ENCODE peak calls at places on chromosome 20, in five cellular contexts. One of them, this sample, is unnamed.

GRCh38 chr20:9427430-9427829 is 87.0 kb upstream of the LAMP5 start:
- DNase-seq in GM13976: no peak
- DNase-seq in cardiac fibroblast: no peak
- DNase-seq in neural progenitor cell: no peak
- DNase-seq in adrenal gland: no peak
- DNase-seq in this sample: no peak

GRCh38 chr20:8829232-8829631 is 239.7 kb upstream of the PLCB4 start:
- DNase-seq in GM13976: no peak
- DNase-seq in cardiac fibroblast: no peak
- DNase-seq in neural progenitor cell: no peak
- DNase-seq in adrenal gland: no peak
- DNase-seq in this sample: no peak

GRCh38 chr20:4161447-4162251 is 146.3 kb upstream of the RNF24 start:
- DNase-seq in GM13976: no peak
- DNase-seq in cardiac fibroblast: no peak
- DNase-seq in neural progenitor cell: no peak
- DNase-seq in adrenal gland: no peak
- DNase-seq in this sample: no peak

GRCh38 chr20:46083101-46083500 is 6.7 kb downstream of the NCOA5 start:
- DNase-seq in GM13976: no peak
- DNase-seq in cardiac fibroblast: no peak
- DNase-seq in neural progenitor cell: no peak
- DNase-seq in adrenal gland: no peak
- DNase-seq in this sample: no peak

GRCh38 chr20:53736757-53737403 is 143.2 kb upstream of the ZNF217 start:
- DNase-seq in GM13976: peak; percentile 50
- DNase-seq in cardiac fibroblast: peak; percentile 77
- DNase-seq in neural progenitor cell: no peak
- DNase-seq in adrenal gland: no peak
- DNase-seq in this sample: peak; percentile 43

GRCh38 chr20:50727792-50728485 is 3.4 kb upstream of the PARD6B start:
- DNase-seq in GM13976: no peak
- DNase-seq in cardiac fibroblast: no peak
- DNase-seq in neural progenitor cell: no peak
- DNase-seq in adrenal gland: no peak
- DNase-seq in this sample: no peak

GRCh38 chr20:23419995-23420901 is 1.0 kb downstream of the NAPB start:
- DNase-seq in GM13976: peak; percentile 63
- DNase-seq in cardiac fibroblast: peak; percentile 80
- DNase-seq in neural progenitor cell: peak; percentile 40
- DNase-seq in adrenal gland: peak; percentile 51
- DNase-seq in this sample: peak; percentile 60

GRCh38 chr20:57698191-57698866 is 11.5 kb downstream of the PMEPA1 start:
- DNase-seq in GM13976: no peak
- DNase-seq in cardiac fibroblast: peak; percentile 97
- DNase-seq in neural progenitor cell: no peak
- DNase-seq in adrenal gland: peak; percentile 81
- DNase-seq in this sample: no peak

GRCh38 chr20:51284161-51284560 is 258.4 kb downstream of the NFATC2 start:
- DNase-seq in GM13976: no peak
- DNase-seq in cardiac fibroblast: peak; percentile 43
- DNase-seq in neural progenitor cell: no peak
- DNase-seq in adrenal gland: no peak
- DNase-seq in this sample: no peak

GRCh38 chr20:35167787-35168186 is 4.1 kb upstream of the PROCR start:
- DNase-seq in GM13976: no peak
- DNase-seq in cardiac fibroblast: no peak
- DNase-seq in neural progenitor cell: no peak
- DNase-seq in adrenal gland: no peak
- DNase-seq in this sample: no peak

GRCh38 chr20:22387452-22387851 is 196.9 kb downstream of the FOXA2 start:
- DNase-seq in GM13976: no peak
- DNase-seq in cardiac fibroblast: no peak
- DNase-seq in neural progenitor cell: no peak
- DNase-seq in adrenal gland: no peak
- DNase-seq in this sample: no peak

GRCh38 chr20:45781391-45781931 is 10.2 kb downstream of the WFDC3 start:
- DNase-seq in GM13976: no peak
- DNase-seq in cardiac fibroblast: peak; percentile 90
- DNase-seq in neural progenitor cell: no peak
- DNase-seq in adrenal gland: no peak
- DNase-seq in this sample: no peak

GRCh38 chr20:13037727-13038126 is 29.0 kb downstream of the SPTLC3 start:
- DNase-seq in GM13976: no peak
- DNase-seq in cardiac fibroblast: peak; percentile 33
- DNase-seq in neural progenitor cell: no peak
- DNase-seq in adrenal gland: no peak
- DNase-seq in this sample: no peak

GRCh38 chr20:12207875-12208274 is 290.2 kb downstream of the BTBD3 start:
- DNase-seq in GM13976: no peak
- DNase-seq in cardiac fibroblast: peak; percentile 65
- DNase-seq in neural progenitor cell: peak; percentile 75
- DNase-seq in adrenal gland: peak; percentile 14
- DNase-seq in this sample: no peak

GRCh38 chr20:9110365-9110764 is 41.5 kb downstream of the PLCB4 start:
- DNase-seq in GM13976: no peak
- DNase-seq in cardiac fibroblast: no peak
- DNase-seq in neural progenitor cell: no peak
- DNase-seq in adrenal gland: no peak
- DNase-seq in this sample: no peak

GRCh38 chr20:7851031-7851490 is 89.2 kb downstream of the HAO1 start:
- DNase-seq in GM13976: no peak
- DNase-seq in cardiac fibroblast: peak; percentile 40
- DNase-seq in neural progenitor cell: no peak
- DNase-seq in adrenal gland: no peak
- DNase-seq in this sample: no peak

GRCh38 chr20:38445402-38445801 is 10.3 kb upstream of the SNHG17 start:
- DNase-seq in GM13976: no peak
- DNase-seq in cardiac fibroblast: no peak
- DNase-seq in neural progenitor cell: no peak
- DNase-seq in adrenal gland: no peak
- DNase-seq in this sample: no peak

GRCh38 chr20:22732751-22733150 is 148.4 kb upstream of the FOXA2 start:
- DNase-seq in GM13976: no peak
- DNase-seq in cardiac fibroblast: no peak
- DNase-seq in neural progenitor cell: no peak
- DNase-seq in adrenal gland: no peak
- DNase-seq in this sample: no peak

GRCh38 chr20:41172296-41173140 is 35.2 kb downstream of the PLCG1 start:
- DNase-seq in GM13976: no peak
- DNase-seq in cardiac fibroblast: peak; percentile 25
- DNase-seq in neural progenitor cell: no peak
- DNase-seq in adrenal gland: peak; percentile 36
- DNase-seq in this sample: no peak

GRCh38 chr20:4090756-4091331 is 75.5 kb upstream of the RNF24 start:
- DNase-seq in GM13976: no peak
- DNase-seq in cardiac fibroblast: peak; percentile 93
- DNase-seq in neural progenitor cell: no peak
- DNase-seq in adrenal gland: peak; percentile 59
- DNase-seq in this sample: no peak

GRCh38 chr20:37562695-37563480 is 35.2 kb upstream of the BLCAP start:
- DNase-seq in GM13976: no peak
- DNase-seq in cardiac fibroblast: no peak
- DNase-seq in neural progenitor cell: no peak
- DNase-seq in adrenal gland: no peak
- DNase-seq in this sample: no peak

GRCh38 chr20:23166563-23166962 is 80.4 kb upstream of the CD93 start:
- DNase-seq in GM13976: no peak
- DNase-seq in cardiac fibroblast: no peak
- DNase-seq in neural progenitor cell: no peak
- DNase-seq in adrenal gland: no peak
- DNase-seq in this sample: no peak

GRCh38 chr20:4070323-4071176 is 55.2 kb upstream of the RNF24 start:
- DNase-seq in GM13976: no peak
- DNase-seq in cardiac fibroblast: no peak
- DNase-seq in neural progenitor cell: no peak
- DNase-seq in adrenal gland: no peak
- DNase-seq in this sample: no peak

GRCh38 chr20:31669876-31670275 is 32.2 kb downstream of the COX4I2 start:
- DNase-seq in GM13976: no peak
- DNase-seq in cardiac fibroblast: no peak
- DNase-seq in neural progenitor cell: peak; percentile 36
- DNase-seq in adrenal gland: no peak
- DNase-seq in this sample: no peak

GRCh38 chr20:50330504-50331313 is 140.1 kb downstream of the CEBPB start:
- DNase-seq in GM13976: no peak
- DNase-seq in cardiac fibroblast: no peak
- DNase-seq in neural progenitor cell: peak; percentile 60
- DNase-seq in adrenal gland: peak; percentile 26
- DNase-seq in this sample: no peak

GRCh38 chr20:9699181-9699580 is 139.7 kb downstream of the PAK5 start:
- DNase-seq in GM13976: no peak
- DNase-seq in cardiac fibroblast: no peak
- DNase-seq in neural progenitor cell: no peak
- DNase-seq in adrenal gland: no peak
- DNase-seq in this sample: no peak

GRCh38 chr20:61041481-61041880 is 210.6 kb upstream of the CDH4 start:
- DNase-seq in GM13976: no peak
- DNase-seq in cardiac fibroblast: no peak
- DNase-seq in neural progenitor cell: no peak
- DNase-seq in adrenal gland: no peak
- DNase-seq in this sample: no peak

GRCh38 chr20:52926505-52926904 is 45.7 kb upstream of the TSHZ2 start:
- DNase-seq in GM13976: no peak
- DNase-seq in cardiac fibroblast: no peak
- DNase-seq in neural progenitor cell: no peak
- DNase-seq in adrenal gland: no peak
- DNase-seq in this sample: no peak

DNA sequence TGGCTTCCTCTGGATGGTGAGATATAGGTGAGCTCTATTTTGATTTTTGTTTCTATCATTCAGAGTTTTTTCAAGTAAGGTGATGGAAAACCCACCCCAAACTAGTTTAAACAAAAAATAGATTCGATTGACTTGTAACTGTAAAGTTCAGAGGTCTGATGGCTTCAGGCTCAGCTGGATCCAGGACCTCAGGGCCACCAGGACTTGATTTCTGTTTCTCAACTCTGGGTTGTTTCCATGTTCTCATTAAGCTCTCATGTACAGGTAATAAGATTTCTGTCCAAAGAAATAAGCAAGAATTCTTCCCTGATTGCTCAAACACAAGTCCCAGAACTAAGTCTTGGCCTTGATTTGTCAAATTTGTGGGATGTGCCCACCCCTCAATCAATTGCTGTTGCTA is 67.0 kb downstream of the DLGAP4 start:
- DNase-seq in GM13976: no peak
- DNase-seq in cardiac fibroblast: no peak
- DNase-seq in neural progenitor cell: no peak
- DNase-seq in adrenal gland: no peak
- DNase-seq in this sample: no peak
- TF ChIP-seq CTCF in GM13976: no peak
- TF ChIP-seq CTCF in cardiac fibroblast: no peak
- TF ChIP-seq CTCF in neural progenitor cell: no peak
- TF ChIP-seq CTCF in adrenal gland: no peak
- TF ChIP-seq CTCF in this sample: no peak

GRCh38 chr20:2800590-2801458 is at the start of gene CPXM1:
- DNase-seq in GM13976: peak; percentile 62
- DNase-seq in cardiac fibroblast: no peak
- DNase-seq in neural progenitor cell: peak; percentile 90
- DNase-seq in adrenal gland: no peak
- DNase-seq in this sample: peak; percentile 62
- TF ChIP-seq CTCF in GM13976: no peak
- TF ChIP-seq CTCF in cardiac fibroblast: no peak
- TF ChIP-seq CTCF in neural progenitor cell: peak; percentile 31
- TF ChIP-seq CTCF in adrenal gland: no peak
- TF ChIP-seq CTCF in this sample: no peak

DNA sequence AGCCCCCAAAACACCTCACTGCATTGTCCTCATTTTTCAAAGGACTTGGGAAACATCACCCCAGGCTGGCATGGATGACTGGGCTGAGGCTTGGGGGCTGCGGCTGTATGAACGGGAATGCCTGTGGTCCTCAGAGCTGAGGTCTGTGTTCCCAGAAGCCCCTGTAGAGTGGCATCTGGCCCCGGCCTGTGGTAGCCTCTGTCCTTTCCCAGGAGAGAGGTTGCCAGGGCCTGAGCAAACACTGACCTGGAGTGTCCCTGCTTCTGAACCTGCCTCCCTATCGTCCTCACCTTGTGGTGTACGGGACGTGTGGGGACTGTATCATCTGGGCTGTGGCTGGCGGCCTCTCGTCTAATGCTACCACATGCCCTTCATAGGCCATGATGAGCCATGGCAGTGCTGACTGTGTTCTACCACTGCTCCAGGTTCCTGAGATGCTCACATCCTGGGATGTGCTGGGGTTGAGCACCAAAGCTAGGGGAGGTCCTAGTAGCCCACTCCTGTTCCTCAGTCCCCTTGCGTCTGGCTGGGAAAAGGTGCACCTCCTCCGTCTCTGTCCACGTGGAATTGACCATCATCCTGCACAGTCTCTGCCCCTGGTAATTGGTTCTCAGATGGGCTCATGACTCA is 27.5 kb downstream of the PHACTR3 start:
- DNase-seq in GM13976: no peak
- DNase-seq in cardiac fibroblast: no peak
- DNase-seq in neural progenitor cell: no peak
- DNase-seq in adrenal gland: no peak
- DNase-seq in this sample: no peak
- TF ChIP-seq CTCF in GM13976: no peak
- TF ChIP-seq CTCF in cardiac fibroblast: no peak
- TF ChIP-seq CTCF in neural progenitor cell: no peak
- TF ChIP-seq CTCF in adrenal gland: no peak
- TF ChIP-seq CTCF in this sample: no peak

GRCh38 chr20:18284805-18285533 is 3.4 kb upstream of the ZNF133 start:
- DNase-seq in GM13976: no peak
- DNase-seq in cardiac fibroblast: peak; percentile 25
- DNase-seq in neural progenitor cell: no peak
- DNase-seq in adrenal gland: no peak
- DNase-seq in this sample: no peak

GRCh38 chr20:18287546-18287914 is 797 bp upstream of the ZNF133 start:
- DNase-seq in GM13976: no peak
- DNase-seq in cardiac fibroblast: no peak
- DNase-seq in neural progenitor cell: no peak
- DNase-seq in adrenal gland: no peak
- DNase-seq in this sample: no peak

GRCh38 chr20:18288748-18289705 is 700 bp downstream of the ZNF133 start:
- DNase-seq in GM13976: peak; percentile 13
- DNase-seq in cardiac fibroblast: peak; percentile 38
- DNase-seq in neural progenitor cell: peak; percentile 31
- DNase-seq in adrenal gland: no peak
- DNase-seq in this sample: no peak

GRCh38 chr20:18287915-18288747 is at the start of gene ZNF133:
- DNase-seq in GM13976: peak; percentile 93
- DNase-seq in cardiac fibroblast: peak; percentile 93
- DNase-seq in neural progenitor cell: peak; percentile 96
- DNase-seq in adrenal gland: peak; percentile 93
- DNase-seq in this sample: peak; percentile 93
- TF ChIP-seq CTCF in GM13976: no peak
- TF ChIP-seq CTCF in cardiac fibroblast: no peak
- TF ChIP-seq CTCF in neural progenitor cell: peak; percentile 40
- TF ChIP-seq CTCF in adrenal gland: no peak
- TF ChIP-seq CTCF in this sample: peak; percentile 19